ENCODE peak calls at places on chromosome 9, in five cellular contexts. B is fibroblast of villous mesenchyme, U is thoracic aorta, D is heart left ventricle, L is A549. G is an unnamed sample.
A peak's percentile ranks its signal among the peaks of the same experiment; 100 is the strongest.

GRCh38 chr9:27247756-27248155 is 49.2 kb downstream of the EQTN start:
- DNase-seq in B (peak; percentile 87), U (no peak), L (peak; percentile 50), D (no peak), G (no peak)

GRCh38 chr9:82024931-82025330 is 36.4 kb downstream of the SPATA31D1 start:
- DNase-seq in U (no peak), L (no peak), D (no peak), B (no peak), G (no peak)

GRCh38 chr9:93809204-93809940 is 145.8 kb downstream of the BARX1 start:
- DNase-seq in U (no peak), L (no peak), B (no peak), D (no peak), G (no peak)

GRCh38 chr9:16262467-16263261 is 607.8 kb downstream of the BNC2 start:
- DNase-seq in B (peak; percentile 44), L (no peak), U (no peak), D (no peak), G (no peak)

GRCh38 chr9:92350129-92350739 is 24.5 kb downstream of the CENPP start:
- DNase-seq in B (peak; percentile 67), U (no peak), D (no peak), L (no peak), G (peak; percentile 50)

GRCh38 chr9:123339666-123340414 is 16.2 kb upstream of the CRB2 start:
- DNase-seq in D (peak; percentile 62), B (no peak), L (no peak), U (no peak), G (no peak)

GRCh38 chr9:78369644-78370219 is 72.8 kb downstream of the PSAT1 start:
- DNase-seq in B (peak; percentile 72), L (peak; percentile 66), D (peak; percentile 42), U (no peak), G (peak; percentile 39)

GRCh38 chr9:111965566-111966019 is 69.0 kb downstream of the UGCG start:
- DNase-seq in B (peak; percentile 85), L (peak; percentile 97), U (no peak), D (no peak), G (peak; percentile 95)

GRCh38 chr9:78295731-78296130 is 1.2 kb upstream of the PSAT1 start:
- DNase-seq in D (no peak), B (no peak), L (no peak), U (no peak), G (no peak)

GRCh38 chr9:135184661-135185459 is 97.4 kb downstream of the OLFM1 start:
- DNase-seq in D (no peak), B (no peak), U (no peak), L (no peak), G (no peak)

GRCh38 chr9:91654527-91654926 is 230.9 kb upstream of the NFIL3 start:
- DNase-seq in U (no peak), L (no peak), D (no peak), B (no peak), G (no peak)

GRCh38 chr9:125525846-125526619 is 181.0 kb downstream of the MAPKAP1 start:
- DNase-seq in L (no peak), B (peak; percentile 78), D (peak; percentile 84), U (no peak), G (peak; percentile 77)

GRCh38 chr9:806285-807156 is 35.0 kb upstream of the DMRT1 start:
- DNase-seq in U (no peak), L (peak; percentile 50), D (no peak), B (peak; percentile 36), G (peak; percentile 10)

GRCh38 chr9:122394265-122395242 is 23.7 kb downstream of the PTGS1 start:
- DNase-seq in D (peak; percentile 75), L (no peak), B (peak; percentile 77), U (no peak), G (peak; percentile 97)

GRCh38 chr9:38289486-38290275 is 102.8 kb upstream of the ALDH1B1 start:
- DNase-seq in U (no peak), B (no peak), L (no peak), D (no peak), G (no peak)

GRCh38 chr9:77450093-77450475 is 198.0 kb downstream of the GNA14 start:
- DNase-seq in L (no peak), B (no peak), D (no peak), U (no peak), G (no peak)

GRCh38 chr9:98860871-98861293 is 53.4 kb downstream of the GALNT12 start:
- DNase-seq in L (peak; percentile 48), D (peak; percentile 90), B (peak; percentile 98), U (peak; percentile 43), G (peak; percentile 91)

GRCh38 chr9:36720043-36720442 is 147.3 kb downstream of the MELK start:
- DNase-seq in L (no peak), U (no peak), D (no peak), B (no peak), G (no peak)

GRCh38 chr9:100317706-100318105 is 35.0 kb downstream of the TEX10 start:
- DNase-seq in U (no peak), D (no peak), B (no peak), L (no peak), G (no peak)

GRCh38 chr9:4654084-4654483 is 8.0 kb upstream of the PLPP6 start:
- DNase-seq in U (no peak), B (no peak), D (no peak), L (no peak), G (no peak)

GRCh38 chr9:74645007-74645639 is 148.0 kb downstream of the RORB start:
- DNase-seq in L (peak; percentile 24), B (peak; percentile 10), U (no peak), D (no peak), G (peak; percentile 8)

GRCh38 chr9:83271665-83272071 is 208.7 kb upstream of the RASEF start:
- DNase-seq in B (no peak), U (no peak), D (no peak), L (no peak), G (no peak)

GRCh38 chr9:133115604-133116345 is 5.3 kb downstream of the RALGDS start:
- DNase-seq in L (no peak), B (no peak), D (peak; percentile 30), U (no peak), G (peak; percentile 51)

GRCh38 chr9:86434039-86434726 is 80.0 kb upstream of the TUT7 start:
- DNase-seq in L (peak; percentile 57), B (peak; percentile 84), D (no peak), U (no peak), G (peak; percentile 81)

GRCh38 chr9:21777701-21778100 is 24.7 kb upstream of the MTAP start:
- DNase-seq in B (peak; percentile 77), L (no peak), D (no peak), U (no peak), G (peak; percentile 82)

GRCh38 chr9:96852676-96853075 is 1.6 kb downstream of the ZNF782 start:
- DNase-seq in L (no peak), D (no peak), U (no peak), B (no peak), G (no peak)

GRCh38 chr9:2837915-2838314 is 6.0 kb downstream of the PUM3 start:
- DNase-seq in L (peak; percentile 11), D (no peak), B (peak; percentile 57), U (no peak), G (no peak)

GRCh38 chr9:96398582-96399334 is 15.2 kb upstream of the SLC35D2 start:
- DNase-seq in U (no peak), D (no peak), B (no peak), L (no peak), G (no peak)

GRCh38 chr9:34501372-34501771 is 21.4 kb downstream of the ENHO start:
- DNase-seq in U (no peak), L (no peak), B (no peak), D (no peak), G (no peak)

GRCh38 chr9:120777229-120777628 is 16.0 kb downstream of the FBXW2 start:
- DNase-seq in B (no peak), U (no peak), D (no peak), L (no peak), G (no peak)

GRCh38 chr9:93133641-93134017 is 422 bp downstream of the NINJ1 start:
- DNase-seq in B (peak; percentile 90), U (peak; percentile 73), L (peak; percentile 54), D (peak; percentile 85), G (peak; percentile 93)

GRCh38 chr9:6501526-6502210 is 88.7 kb downstream of the UHRF2 start:
- DNase-seq in B (no peak), U (no peak), D (no peak), L (no peak), G (no peak)

GRCh38 chr9:134968011-134968822 is 50.5 kb upstream of the FCN1 start:
- DNase-seq in B (no peak), L (no peak), U (no peak), D (no peak), G (peak; percentile 20)

GRCh38 chr9:96202971-96203780 is 98.8 kb downstream of the HSD17B3 start:
- DNase-seq in U (no peak), B (no peak), L (no peak), D (no peak), G (no peak)

GRCh38 chr9:2307480-2307879 is 292.3 kb downstream of the SMARCA2 start:
- DNase-seq in U (no peak), B (peak; percentile 81), D (no peak), L (peak; percentile 8), G (peak; percentile 48)

GRCh38 chr9:7785813-7786212 is 13.8 kb downstream of the DMAC1 start:
- DNase-seq in B (no peak), D (no peak), L (no peak), U (no peak), G (no peak)

GRCh38 chr9:12695474-12695873 is 2.3 kb downstream of the TYRP1 start:
- DNase-seq in D (peak; percentile 67), U (no peak), L (no peak), B (no peak), G (peak; percentile 10)

GRCh38 chr9:111598730-111599091 is 736 bp downstream of the PTGR1 start:
- DNase-seq in B (peak; percentile 80), L (no peak), U (peak; percentile 13), D (peak; percentile 39), G (peak; percentile 35)

GRCh38 chr9:33161589-33162132 is 5.5 kb downstream of the B4GALT1 start:
- DNase-seq in U (no peak), B (peak; percentile 52), L (peak; percentile 41), D (no peak), G (no peak)
- H3K4me3 ChIP-seq in U (peak overlapping the region; percentile 92), B (peak overlapping the region; percentile 19), L (peak overlapping the region; percentile 86), D (no peak overlapping the region), G (peak overlapping the region; percentile 16)

GRCh38 chr9:129720865-129721545 is 31.8 kb downstream of the PTGES start:
- DNase-seq in L (peak; percentile 36), D (no peak), B (no peak), U (no peak), G (no peak)
- TF ChIP-seq CTCF in L (peak; percentile 14), D (no peak), B (no peak), U (no peak), G (no peak)

DNA sequence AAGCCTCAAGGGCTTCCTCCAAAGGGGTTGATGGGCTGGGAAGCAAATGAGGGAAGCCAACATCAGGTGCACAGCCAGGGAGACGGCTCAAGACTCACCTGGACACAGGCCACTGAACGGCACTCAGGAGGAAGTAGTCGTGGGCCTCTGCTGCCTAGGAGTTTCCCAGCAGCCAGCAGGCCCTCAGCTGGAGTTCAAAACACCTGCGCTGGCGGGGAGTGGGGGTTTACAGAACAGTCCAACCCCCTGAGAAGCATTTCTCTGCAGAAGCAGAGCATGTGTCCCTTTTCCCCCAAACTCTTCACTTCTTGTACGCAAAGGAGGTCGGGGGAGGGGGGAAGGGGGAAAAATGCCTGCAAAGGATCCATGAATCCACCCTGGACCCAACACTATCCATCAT is 2.3 kb downstream of the WHRN start:
- DNase-seq in U (no peak), B (no peak), L (no peak), D (no peak), G (no peak)
- H3K4me3 ChIP-seq in U (no peak overlapping the region), B (no peak overlapping the region), L (no peak overlapping the region), D (no peak overlapping the region), G (no peak overlapping the region)

GRCh38 chr9:136949817-136950655 is 2.0 kb upstream of the LCN12 start:
- DNase-seq in U (peak; percentile 76), B (peak; percentile 76), L (peak; percentile 96), D (peak; percentile 97), G (peak; percentile 92)
- TF ChIP-seq CTCF in U (no peak), B (no peak), L (no peak), D (peak; percentile 28), G (no peak)